ENCODE peak calls at places on chromosomes 12 and 14, in eight cellular contexts. K, A, J, L, Z, S, C and W are unnamed samples. For H3K27me3, the result is how much of the 10 kb centered on the place peaks cover.

GRCh38 chr14:95394981-95395737 is 75.5 kb upstream of the CLMN start:
- DNase-seq in K (no peak), A (no peak), J (no peak), L (peak), Z (no peak), S (no peak), C (no peak), W (no peak)

GRCh38 chr12:25089738-25090137 is 105.2 kb downstream of the DNAI7 start:
- DNase-seq in K (no peak), A (no peak), J (no peak), L (peak), Z (no peak), S (no peak), C (no peak), W (no peak)

GRCh38 chr14:75562048-75562447 is 16.4 kb upstream of the FLVCR2 start:
- DNase-seq in K (no peak), A (no peak), J (no peak), L (peak), Z (no peak), S (no peak), C (no peak), W (no peak)

GRCh38 chr12:52873832-52874572 is 25.2 kb upstream of the KRT78 start:
- DNase-seq in K (peak), A (peak), J (peak), L (peak), Z (peak), S (no peak), C (peak), W (no peak)

GRCh38 chr12:56165369-56165768 is 7.2 kb downstream of the MYL6 start:
- DNase-seq in K (no peak), A (no peak), J (no peak), L (no peak), Z (no peak), S (no peak), C (no peak), W (no peak)

GRCh38 chr12:8108808-8109398 is 14.5 kb upstream of the CLEC4A start:
- DNase-seq in K (peak), A (peak), J (peak), L (peak), Z (peak), S (peak), C (peak), W (peak)

GRCh38 chr12:132397934-132398385 is 68.6 kb upstream of the GALNT9 start:
- DNase-seq in K (no peak), A (no peak), J (no peak), L (no peak), Z (no peak), S (no peak), C (no peak), W (no peak)

GRCh38 chr12:30417697-30418231 is 277.9 kb downstream of the IPO8 start:
- DNase-seq in K (peak), A (no peak), J (peak), L (peak), Z (no peak), S (no peak), C (no peak), W (no peak)

GRCh38 chr12:108526482-108527234 is 11.6 kb downstream of the FICD start:
- DNase-seq in K (no peak), A (no peak), J (peak), L (no peak), Z (no peak), S (peak), C (no peak), W (no peak)

GRCh38 chr12:104964167-104964566 is 6.1 kb upstream of the SLC41A2 start:
- DNase-seq in K (no peak), A (no peak), J (no peak), L (no peak), Z (no peak), S (no peak), C (no peak), W (no peak)

GRCh38 chr12:131694116-131694838 is 16.6 kb upstream of the SFSWAP start:
- DNase-seq in K (no peak), A (no peak), J (no peak), L (no peak), Z (no peak), S (no peak), C (no peak), W (no peak)

GRCh38 chr14:38255408-38255672 is 553 bp downstream of the CLEC14A start:
- DNase-seq in K (no peak), A (no peak), J (peak), L (no peak), Z (no peak), S (no peak), C (no peak), W (no peak)

GRCh38 chr12:61452076-61452475 is 808.1 kb upstream of the USP15 start:
- DNase-seq in K (no peak), A (no peak), J (no peak), L (peak), Z (no peak), S (peak), C (no peak), W (no peak)

GRCh38 chr12:30154996-30155730 is 371.4 kb upstream of the TMTC1 start:
- DNase-seq in K (no peak), A (no peak), J (peak), L (no peak), Z (no peak), S (no peak), C (no peak), W (no peak)

DNA sequence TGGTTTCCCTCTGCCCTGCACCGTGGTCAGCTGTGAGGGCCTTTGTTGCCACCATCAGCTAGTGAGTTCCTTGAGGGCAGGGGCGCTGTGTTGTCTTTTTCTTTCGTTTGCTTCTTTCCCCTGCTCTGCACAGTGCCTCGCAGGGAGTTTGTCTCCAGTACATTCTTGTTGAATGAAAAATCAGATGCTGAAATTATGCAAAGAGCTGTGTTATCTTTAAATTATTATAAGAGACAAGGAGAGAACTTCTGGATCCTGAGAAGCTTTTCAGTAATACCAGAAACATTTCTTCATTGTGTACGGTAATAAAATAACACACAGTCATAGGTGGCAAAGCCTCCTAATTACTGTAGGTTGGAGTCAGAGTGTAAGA is 14.9 kb downstream of the EML1 start:
- DNase-seq in K (no peak), A (no peak), J (no peak), L (no peak), Z (no peak), S (no peak), C (no peak), W (no peak)
- H3K27me3 ChIP-seq in K (under half), A (under half), J (under half), L (under half), Z (under half), S (under half), C (under half), W (under half)

DNA sequence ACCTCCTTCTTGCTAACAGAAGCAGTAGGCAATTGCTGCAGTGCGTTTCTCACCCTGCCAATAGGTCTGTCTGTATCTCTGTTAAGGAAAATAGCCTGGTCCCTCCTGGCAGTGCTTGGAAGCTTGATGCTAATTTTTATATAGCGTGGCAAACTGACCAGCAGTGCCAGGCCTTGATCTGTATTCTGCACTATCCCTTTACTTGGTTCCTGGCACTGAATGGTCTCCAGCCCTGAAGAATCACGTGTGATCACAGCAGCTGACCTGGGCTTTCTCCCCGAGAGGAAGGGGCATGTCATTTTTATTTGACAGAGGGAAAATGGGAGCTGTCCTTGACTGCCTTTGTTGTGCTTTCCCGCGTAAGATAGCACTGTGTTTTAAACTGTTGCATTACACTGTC is 48.7 kb upstream of the TRAF3 start:
- DNase-seq in K (no peak), A (no peak), J (no peak), L (no peak), Z (no peak), S (no peak), C (no peak), W (no peak)
- H3K27me3 ChIP-seq in K (under half), A (under half), J (under half), L (under half), Z (under half), S (under half), C (under half), W (under half)

GRCh38 chr12:77342275-77342674 is 276.9 kb upstream of the E2F7 start:
- DNase-seq in K (no peak), A (no peak), J (no peak), L (no peak), Z (no peak), S (no peak), C (no peak), W (no peak)
- H3K27me3 ChIP-seq in K (under half), A (under half), J (under half), L (under half), Z (under half), S (under half), C (under half), W (under half)

DNA sequence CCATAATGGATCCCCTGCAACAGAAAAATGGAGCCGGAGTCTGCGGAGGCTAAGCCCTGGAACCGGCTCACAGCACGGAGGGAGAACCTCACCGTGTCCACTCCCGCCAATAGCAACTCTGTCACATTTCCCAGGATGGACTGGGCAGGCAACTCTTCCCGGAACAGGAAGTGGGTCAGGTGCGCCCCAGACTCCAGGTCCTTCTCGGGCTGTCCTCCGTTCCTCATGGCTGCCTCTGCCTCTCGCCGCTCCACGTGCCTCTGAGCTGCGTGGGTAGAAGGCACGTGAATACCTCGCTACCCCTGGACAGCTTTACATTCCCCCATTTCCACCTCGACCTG is 2.2 kb downstream of the CYP27B1 start:
- DNase-seq in K (no peak), A (no peak), J (no peak), L (no peak), Z (no peak), S (no peak), C (peak), W (no peak)
- H3K27me3 ChIP-seq in K (under half), A (under half), J (half or more), L (under half), Z (under half), S (under half), C (under half), W (under half)

DNA sequence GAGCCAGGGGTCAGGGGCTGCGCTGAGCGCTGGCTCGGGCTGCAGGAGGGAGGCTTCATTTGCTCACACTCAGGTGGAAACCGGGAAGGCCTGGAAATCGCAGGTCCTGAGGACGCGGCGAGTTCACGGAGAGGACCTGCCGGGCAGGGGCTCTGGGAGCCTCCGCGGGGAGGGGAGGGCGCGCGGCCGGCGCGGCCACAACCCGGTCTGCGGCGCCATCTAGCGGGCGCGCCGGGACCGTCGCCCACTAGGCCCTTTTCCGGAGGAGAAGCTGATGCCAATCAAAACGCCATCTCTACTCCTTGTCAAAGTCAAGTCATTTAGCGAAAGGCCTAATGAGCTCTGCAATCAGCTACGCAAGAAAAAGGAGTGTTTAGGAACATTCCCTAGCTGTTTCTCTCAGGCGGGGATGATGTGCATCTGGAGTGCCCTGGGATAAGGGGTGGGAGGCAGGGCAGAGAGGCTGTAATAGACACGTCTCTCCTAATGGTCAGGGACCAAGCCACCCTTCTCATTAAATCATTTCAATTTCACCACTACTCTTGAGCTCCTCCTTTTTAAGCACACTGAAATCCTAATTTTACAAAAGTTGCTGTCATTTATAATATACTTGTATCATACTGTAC is 885.8 kb upstream of the TMEM132C start:
- DNase-seq in K (peak), A (peak), J (peak), L (peak), Z (no peak), S (peak), C (peak), W (no peak)
- H3K27me3 ChIP-seq in K (under half), A (under half), J (under half), L (under half), Z (under half), S (under half), C (under half), W (under half)

GRCh38 chr14:28765169-28765906 is 1.2 kb upstream of the FOXG1 start:
- DNase-seq in K (no peak), A (no peak), J (no peak), L (no peak), Z (no peak), S (no peak), C (no peak), W (no peak)

GRCh38 chr14:28763914-28764848 is 2.4 kb upstream of the FOXG1 start:
- DNase-seq in K (no peak), A (no peak), J (no peak), L (no peak), Z (no peak), S (no peak), C (peak), W (no peak)

GRCh38 chr14:28762290-28762948 is 4.2 kb upstream of the FOXG1 start:
- DNase-seq in K (no peak), A (no peak), J (no peak), L (no peak), Z (no peak), S (no peak), C (no peak), W (no peak)

GRCh38 chr14:28761438-28762289 is 4.9 kb upstream of the FOXG1 start:
- DNase-seq in K (no peak), A (no peak), J (no peak), L (no peak), Z (no peak), S (no peak), C (no peak), W (no peak)

DNA sequence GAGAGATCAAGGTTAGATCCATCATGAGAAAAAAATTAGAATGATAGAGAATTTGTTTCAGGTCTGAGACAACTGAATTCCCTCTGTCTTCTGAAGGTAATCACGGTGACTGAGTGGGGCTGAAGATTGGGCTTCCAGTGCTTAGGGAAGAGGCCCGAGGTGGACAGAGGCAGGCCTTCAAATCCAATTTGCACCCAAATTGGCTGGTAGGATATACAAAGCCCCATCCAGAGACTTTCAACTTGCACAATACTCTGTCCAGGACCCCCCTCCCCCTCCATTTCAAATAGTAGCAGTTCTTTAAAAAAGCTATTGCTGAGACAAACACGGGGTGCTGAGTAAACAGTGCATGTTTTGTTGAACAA is 3.7 kb upstream of the FOXG1 start:
- DNase-seq in K (no peak), A (no peak), J (no peak), L (no peak), Z (no peak), S (no peak), C (no peak), W (no peak)
- H3K27me3 ChIP-seq in K (half or more), A (under half), J (half or more), L (half or more), Z (under half), S (half or more), C (half or more), W (half or more)

GRCh38 chr14:97395068-97395467 is 597.9 kb downstream of the VRK1 start:
- DNase-seq in K (no peak), A (no peak), J (no peak), L (no peak), Z (no peak), S (no peak), C (no peak), W (no peak)
- H3K27me3 ChIP-seq in K (under half), A (under half), J (under half), L (under half), Z (under half), S (under half), C (under half), W (under half)